ENCODE peak calls at places on chromosomes 2 and 18, in eight cellular contexts. B is upper lobe of right lung; O is GM23248; M is stomach; P is CD8-positive, alpha-beta memory T cell; V is body of pancreas; K is H1; W is GM12878. L is an unnamed sample.

GRCh38 chr18:7749510-7749981 is 182.4 kb downstream of the PTPRM start:
- DNase-seq in B (no peak), O (no peak), M (no peak), P (no peak), V (no peak), K (no peak), W (no peak), L (no peak)

GRCh38 chr2:237324446-237325236 is 89.3 kb downstream of the COL6A3 start:
- DNase-seq in B (no peak), O (no peak), M (no peak), P (no peak), V (no peak), K (no peak), W (no peak), L (no peak)

GRCh38 chr2:196399736-196400691 is 228.6 kb upstream of the STK17B start:
- DNase-seq in B (no peak), O (peak; percentile 94), M (no peak), P (no peak), V (no peak), K (no peak), W (no peak), L (no peak)

GRCh38 chr18:52465391-52465790 is 125.4 kb downstream of the DCC start:
- DNase-seq in B (no peak), O (no peak), M (no peak), P (no peak), V (no peak), K (no peak), W (no peak), L (no peak)

GRCh38 chr2:13919981-13920382 is 712.5 kb upstream of the LRATD1 start:
- DNase-seq in B (no peak), O (peak; percentile 51), M (no peak), P (no peak), V (no peak), K (no peak), W (no peak), L (no peak)

GRCh38 chr18:59249186-59249774 is 24.0 kb downstream of the RAX start:
- DNase-seq in B (no peak), O (peak; percentile 90), M (no peak), P (no peak), V (peak; percentile 64), K (peak; percentile 66), W (no peak), L (no peak)

GRCh38 chr2:222160944-222161343 is 137.9 kb downstream of the PAX3 start:
- DNase-seq in B (no peak), O (no peak), M (no peak), P (no peak), V (no peak), K (no peak), W (no peak), L (no peak)

GRCh38 chr2:39870871-39871270 is 91.8 kb upstream of the THUMPD2 start:
- DNase-seq in B (no peak), O (no peak), M (no peak), P (no peak), V (no peak), K (no peak), W (no peak), L (no peak)

GRCh38 chr2:239029958-239030357 is 182.1 kb downstream of the TWIST2 start:
- DNase-seq in B (no peak), O (no peak), M (no peak), P (no peak), V (no peak), K (no peak), W (no peak), L (no peak)

GRCh38 chr2:11703700-11704099 is 33.7 kb upstream of the NTSR2 start:
- DNase-seq in B (no peak), O (peak; percentile 57), M (no peak), P (no peak), V (no peak), K (no peak), W (no peak), L (no peak)

GRCh38 chr2:26008095-26008494 is 25.8 kb upstream of the RAB10 start:
- DNase-seq in B (no peak), O (no peak), M (no peak), P (no peak), V (no peak), K (no peak), W (no peak), L (no peak)

GRCh38 chr18:45834303-45834702 is 8.8 kb downstream of the SIGLEC15 start:
- DNase-seq in B (no peak), O (no peak), M (no peak), P (no peak), V (no peak), K (no peak), W (no peak), L (no peak)

GRCh38 chr2:78940998-78941397 is 84.5 kb upstream of the REG3G start:
- DNase-seq in B (no peak), O (no peak), M (no peak), P (no peak), V (no peak), K (no peak), W (no peak), L (no peak)

GRCh38 chr2:218129756-218130155 is 3.9 kb downstream of the CXCR2 start:
- DNase-seq in B (no peak), O (peak; percentile 43), M (no peak), P (no peak), V (no peak), K (no peak), W (no peak), L (no peak)

GRCh38 chr2:194252127-194252526 is 1404.9 kb upstream of the SLC39A10 start:
- DNase-seq in B (no peak), O (no peak), M (no peak), P (no peak), V (no peak), K (no peak), W (no peak), L (no peak)

GRCh38 chr2:37119182-37119581 is 34.9 kb downstream of the GPATCH11 start:
- DNase-seq in B (no peak), O (peak; percentile 5), M (no peak), P (no peak), V (no peak), K (no peak), W (no peak), L (no peak)

GRCh38 chr2:39007875-39008504 is 112.9 kb downstream of the SOS1 start:
- DNase-seq in B (no peak), O (no peak), M (no peak), P (no peak), V (no peak), K (no peak), W (no peak), L (no peak)

GRCh38 chr18:4134691-4135090 is 320.4 kb downstream of the DLGAP1 start:
- DNase-seq in B (no peak), O (no peak), M (no peak), P (no peak), V (no peak), K (no peak), W (no peak), L (no peak)

GRCh38 chr2:159362816-159363251 is 76.3 kb upstream of the WDSUB1 start:
- DNase-seq in B (no peak), O (peak; percentile 23), M (no peak), P (no peak), V (no peak), K (no peak), W (no peak), L (no peak)

GRCh38 chr2:97354576-97354975 is 235.1 kb downstream of the ANKRD36B start:
- DNase-seq in B (no peak), O (no peak), M (no peak), P (no peak), V (no peak), K (no peak), W (no peak), L (no peak)
- H3K27ac ChIP-seq in B (no peak overlapping the region), O (no peak overlapping the region), M (no peak overlapping the region), P (no peak overlapping the region), V (no peak overlapping the region), K (no peak overlapping the region), W (no peak overlapping the region), L (no peak overlapping the region)

GRCh38 chr2:229905601-229906000 is 16.2 kb downstream of the TRIP12 start:
- DNase-seq in B (no peak), O (no peak), M (no peak), P (no peak), V (no peak), K (no peak), W (no peak), L (no peak)

GRCh38 chr2:229914182-229914581 is 7.6 kb downstream of the TRIP12 start:
- DNase-seq in B (no peak), O (peak; percentile 30), M (no peak), P (no peak), V (no peak), K (no peak), W (no peak), L (no peak)

GRCh38 chr2:229910832-229911412 is 10.9 kb downstream of the TRIP12 start:
- DNase-seq in B (no peak), O (peak; percentile 22), M (no peak), P (no peak), V (no peak), K (no peak), W (no peak), L (no peak)

GRCh38 chr2:229910147-229910831 is 11.5 kb downstream of the TRIP12 start:
- DNase-seq in B (no peak), O (no peak), M (no peak), P (no peak), V (no peak), K (no peak), W (no peak), L (no peak)

GRCh38 chr2:229909090-229909489 is 12.7 kb downstream of the TRIP12 start:
- DNase-seq in B (no peak), O (peak; percentile 11), M (no peak), P (no peak), V (no peak), K (no peak), W (no peak), L (no peak)
- H3K4me1 ChIP-seq in B (peaks cover 29% of the 10 kb centered on the region), O (peaks cover 28% of the 10 kb centered on the region), M (peaks cover 60% of the 10 kb centered on the region), P (peaks cover 38% of the 10 kb centered on the region), V (peaks cover 18% of the 10 kb centered on the region), K (no peaks in the 10 kb centered on the region), W (peaks cover 32% of the 10 kb centered on the region), L (no peaks in the 10 kb centered on the region)

GRCh38 chr2:106280653-106281202 is 86.6 kb upstream of the UXS1 start:
- DNase-seq in B (no peak), O (no peak), M (no peak), P (no peak), V (no peak), K (no peak), W (no peak), L (no peak)
- H3K27ac ChIP-seq in B (no peak overlapping the region), O (no peak overlapping the region), M (no peak overlapping the region), P (no peak overlapping the region), V (no peak overlapping the region), K (no peak overlapping the region), W (no peak overlapping the region), L (no peak overlapping the region)

GRCh38 chr18:9772847-9773677 is 65.0 kb downstream of the RAB31 start:
- DNase-seq in B (no peak), O (no peak), M (no peak), P (no peak), V (no peak), K (peak; percentile 16), W (no peak), L (no peak)
- H3K4me1 ChIP-seq in B (peaks cover 12% of the 10 kb centered on the region), O (peaks cover 6% of the 10 kb centered on the region), M (peaks cover 17% of the 10 kb centered on the region), P (no peaks in the 10 kb centered on the region), V (peaks cover 7% of the 10 kb centered on the region), K (peaks cover 2% of the 10 kb centered on the region), W (no peaks in the 10 kb centered on the region), L (peaks cover 2% of the 10 kb centered on the region)

GRCh38 chr2:62116983-62117382 is 78.9 kb upstream of the B3GNT2 start:
- DNase-seq in B (no peak), O (no peak), M (no peak), P (no peak), V (no peak), K (no peak), W (no peak), L (no peak)
- H3K27ac ChIP-seq in B (no peak overlapping the region), O (no peak overlapping the region), M (no peak overlapping the region), P (no peak overlapping the region), V (no peak overlapping the region), K (no peak overlapping the region), W (no peak overlapping the region), L (no peak overlapping the region)